ENCODE peak calls at places on chromosomes 13 and 19, in nine cellular contexts. T, E, O, U, A, D, B, R and G are unnamed samples.

GRCh38 chr19:38024991-38025716 is 118.1 kb downstream of the SIPA1L3 start:
- DNase-seq in T (no peak), E (no peak), O (no peak), U (no peak), A (no peak), D (no peak), B (no peak), R (no peak), G (peak; percentile 37)

GRCh38 chr19:47095707-47096704 is 17.6 kb downstream of the ZC3H4 start:
- DNase-seq in T (no peak), E (no peak), O (peak; percentile 42), U (no peak), A (peak; percentile 62), D (peak; percentile 95), B (peak; percentile 97), R (peak; percentile 85), G (peak; percentile 53)

GRCh38 chr13:74270018-74270417 is 135.8 kb upstream of the KLF12 start:
- DNase-seq in T (no peak), E (no peak), O (no peak), U (no peak), A (no peak), D (no peak), B (no peak), R (no peak), G (no peak)

GRCh38 chr19:3450796-3451411 is 29.4 kb downstream of the SMIM24 start:
- DNase-seq in T (peak; percentile 84), E (peak; percentile 76), O (peak; percentile 80), U (peak; percentile 96), A (peak; percentile 98), D (no peak), B (peak; percentile 34), R (peak; percentile 60), G (peak; percentile 74)

GRCh38 chr13:108212901-108213300 is 2.4 kb downstream of the LIG4 start:
- DNase-seq in T (no peak), E (no peak), O (no peak), U (no peak), A (no peak), D (no peak), B (no peak), R (no peak), G (no peak)

GRCh38 chr19:58586131-58586765 is 13.1 kb upstream of the MZF1 start:
- DNase-seq in T (no peak), E (no peak), O (no peak), U (peak; percentile 78), A (no peak), D (no peak), B (no peak), R (no peak), G (peak; percentile 12)

GRCh38 chr19:8404391-8405151 is 8.5 kb upstream of the MARCHF2 start:
- DNase-seq in T (no peak), E (no peak), O (no peak), U (no peak), A (no peak), D (no peak), B (no peak), R (peak; percentile 68), G (peak; percentile 46)

GRCh38 chr19:35037716-35038622 is 3.6 kb upstream of the HPN start:
- DNase-seq in T (no peak), E (no peak), O (peak; percentile 66), U (peak; percentile 68), A (no peak), D (no peak), B (no peak), R (peak; percentile 55), G (peak; percentile 55)

GRCh38 chr19:10636304-10636972 is 11.1 kb downstream of the SLC44A2 start:
- DNase-seq in T (no peak), E (no peak), O (no peak), U (no peak), A (no peak), D (no peak), B (peak; percentile 71), R (no peak), G (peak; percentile 62)

GRCh38 chr19:55301459-55302331 is 17.9 kb downstream of the BRSK1 start:
- DNase-seq in T (peak; percentile 100), E (peak; percentile 89), O (peak; percentile 53), U (peak; percentile 92), A (peak; percentile 82), D (peak; percentile 62), B (peak; percentile 91), R (peak; percentile 91), G (peak; percentile 92)
- TF ChIP-seq POLR2A in T (peak; percentile 26), E (no peak), O (no peak), U (no peak), A (peak; percentile 56), D (no peak), B (no peak), R (no peak), G (no peak)

GRCh38 chr19:51704601-51705000 is 11.5 kb downstream of the SPACA6 start:
- DNase-seq in T (no peak), E (no peak), O (no peak), U (no peak), A (no peak), D (no peak), B (no peak), R (no peak), G (no peak)

GRCh38 chr19:51701468-51702100 is 8.5 kb downstream of the SPACA6 start:
- DNase-seq in T (no peak), E (no peak), O (no peak), U (peak; percentile 48), A (no peak), D (no peak), B (no peak), R (no peak), G (no peak)

GRCh38 chr19:51702754-51703654 is 9.9 kb downstream of the SPACA6 start:
- DNase-seq in T (no peak), E (peak; percentile 56), O (no peak), U (peak; percentile 77), A (no peak), D (peak; percentile 74), B (peak; percentile 56), R (peak; percentile 45), G (no peak)

GRCh38 chr19:51702103-51702753 is 9.1 kb downstream of the SPACA6 start:
- DNase-seq in T (no peak), E (peak; percentile 92), O (no peak), U (peak; percentile 92), A (peak; percentile 71), D (peak; percentile 95), B (peak; percentile 92), R (peak; percentile 78), G (peak; percentile 80)

DNA sequence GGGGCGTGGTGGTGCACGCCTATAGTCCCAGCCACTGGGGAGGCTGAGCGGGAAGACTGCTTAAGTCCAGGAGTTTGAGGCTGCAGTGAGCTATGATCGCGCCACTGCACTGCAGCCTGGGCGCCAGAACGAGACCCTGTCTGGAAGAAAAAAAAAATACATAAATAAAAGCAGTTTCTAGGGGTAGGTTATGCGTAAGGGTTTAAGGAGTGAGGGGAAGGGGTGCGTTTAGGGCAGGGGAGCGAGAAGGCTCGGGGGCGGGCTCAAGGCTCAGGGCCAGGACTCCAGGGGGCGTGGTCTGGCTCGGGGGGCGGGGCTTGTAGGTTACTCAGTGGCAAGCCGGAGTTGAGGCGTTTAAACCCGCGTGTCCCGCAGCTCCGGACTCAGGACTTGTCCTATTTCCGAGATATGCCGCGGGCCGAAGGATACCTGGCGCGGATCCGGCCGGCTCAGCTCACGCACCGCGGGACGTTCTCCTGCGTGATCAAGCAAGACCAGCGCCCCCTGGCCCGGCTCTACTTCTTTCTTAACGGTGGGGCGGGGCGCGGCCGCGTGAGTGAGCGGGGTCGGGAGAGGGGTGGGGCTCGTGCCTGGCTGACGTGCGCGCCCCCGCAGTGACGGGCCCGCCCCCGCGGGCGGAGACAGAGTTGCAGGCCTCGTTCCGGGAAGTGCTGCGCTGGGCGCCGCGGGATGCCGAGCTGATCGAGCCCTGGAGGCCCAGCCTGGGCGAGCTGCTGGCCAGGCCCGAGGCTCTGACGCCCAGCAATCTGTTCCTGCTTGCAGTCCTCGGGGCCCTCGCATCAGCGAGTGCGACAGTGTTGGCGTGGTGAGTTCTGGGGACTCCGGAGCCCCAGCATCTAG is 10.8 kb downstream of the SPACA6 start:
- DNase-seq in T (no peak), E (peak; percentile 98), O (peak; percentile 84), U (peak; percentile 98), A (peak; percentile 94), D (peak; percentile 96), B (peak; percentile 98), R (peak; percentile 98), G (peak; percentile 96)
- TF ChIP-seq POLR2A in T (no peak), E (peak; percentile 87), O (peak; percentile 65), U (peak; percentile 74), A (peak; percentile 57), D (peak; percentile 79), B (peak; percentile 28), R (no peak), G (peak; percentile 49)

GRCh38 chr13:110559429-110559943 is 2.0 kb downstream of the RAB20 start:
- DNase-seq in T (no peak), E (peak; percentile 59), O (no peak), U (peak; percentile 79), A (no peak), D (peak; percentile 57), B (peak; percentile 91), R (peak; percentile 77), G (peak; percentile 62)

GRCh38 chr13:110559986-110560385 is 1.5 kb downstream of the RAB20 start:
- DNase-seq in T (no peak), E (no peak), O (no peak), U (no peak), A (no peak), D (no peak), B (no peak), R (no peak), G (no peak)

GRCh38 chr13:110561335-110562033 is at the start of gene RAB20:
- DNase-seq in T (peak; percentile 92), E (peak; percentile 90), O (peak; percentile 73), U (peak; percentile 93), A (peak; percentile 50), D (peak; percentile 74), B (peak; percentile 92), R (peak; percentile 93), G (peak; percentile 93)

GRCh38 chr13:110562696-110563462 is 1.4 kb upstream of the RAB20 start:
- DNase-seq in T (no peak), E (no peak), O (no peak), U (peak; percentile 78), A (no peak), D (no peak), B (no peak), R (no peak), G (no peak)

DNA sequence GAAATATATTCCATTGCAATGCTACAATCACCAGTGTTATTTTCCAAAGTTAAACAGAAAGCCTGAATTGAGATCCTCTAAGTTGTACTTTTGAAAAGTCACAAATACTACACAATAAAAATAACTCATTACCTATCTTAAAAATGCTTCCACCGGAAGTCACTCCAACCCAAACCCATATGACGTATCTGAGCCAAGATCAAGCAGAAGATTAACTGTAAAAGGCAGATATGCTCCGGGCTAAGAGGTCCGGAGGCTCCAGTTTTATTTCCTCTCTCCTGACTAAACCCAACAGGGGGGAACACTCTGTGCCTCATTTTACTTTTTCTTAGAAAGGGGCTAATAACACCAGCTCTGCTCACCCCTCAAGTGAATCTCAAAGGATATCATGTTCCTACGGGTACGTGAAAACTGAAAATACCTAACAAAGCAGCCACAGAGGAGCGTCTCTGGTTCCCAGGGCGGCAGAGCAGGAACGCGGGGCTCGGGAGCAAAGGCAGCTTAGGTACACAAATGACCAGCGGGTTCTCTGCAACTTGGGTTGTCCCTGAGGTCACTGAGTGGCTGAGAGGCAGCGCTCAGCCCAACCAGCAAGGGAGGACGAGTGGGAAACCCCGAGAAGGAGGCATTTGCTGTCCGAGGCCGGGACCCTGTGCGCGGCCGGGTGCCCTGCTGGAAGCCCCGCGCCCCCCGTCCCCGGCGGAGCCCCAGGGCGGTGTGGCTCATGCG is 752 bp downstream of the RAB20 start:
- DNase-seq in T (no peak), E (peak; percentile 42), O (no peak), U (peak; percentile 77), A (no peak), D (no peak), B (peak; percentile 57), R (peak; percentile 58), G (peak; percentile 51)
- TF ChIP-seq POLR2A in T (no peak), E (no peak), O (peak; percentile 13), U (peak; percentile 56), A (no peak), D (no peak), B (no peak), R (no peak), G (no peak)

GRCh38 chr13:51768976-51769375 is 35.0 kb downstream of the DHRS12 start:
- DNase-seq in T (no peak), E (no peak), O (no peak), U (no peak), A (no peak), D (no peak), B (no peak), R (no peak), G (no peak)
- TF ChIP-seq POLR2A in T (no peak), E (no peak), O (no peak), U (no peak), A (no peak), D (no peak), B (no peak), R (no peak), G (no peak)